ENCODE peak calls at places on chromosomes 12 and 14, in six cellular contexts. E is putamen; G is activated CD4-positive, alpha-beta T cell treated with anti-CD3 and anti-CD28 coated beads, Interleukin-2, amount 10 ng/mL, durations not matched to agents 7 days and 5 days; V is GM04504; A is CD4-positive, alpha-beta memory T cell; Q is NCI-H774. C is an unnamed sample.

GRCh38 chr12:7091660-7092228 is 501 bp downstream of the C1R start:
- DNase-seq in E (no peak), G (no peak), V (no peak), A (no peak), Q (no peak), C (no peak)

GRCh38 chr12:5309654-5310053 is 122.3 kb upstream of the NTF3 start:
- DNase-seq in E (no peak), G (no peak), V (no peak), A (no peak), Q (no peak), C (no peak)

GRCh38 chr12:20101046-20101445 is 267.3 kb upstream of the PDE3A start:
- DNase-seq in E (no peak), G (no peak), V (no peak), A (no peak), Q (no peak), C (no peak)

GRCh38 chr14:69711065-69711464 is 55.9 kb upstream of the SRSF5 start:
- DNase-seq in E (no peak), G (no peak), V (no peak), A (no peak), Q (peak), C (no peak)

GRCh38 chr12:67498981-67499380 is 149.6 kb upstream of the DYRK2 start:
- DNase-seq in E (no peak), G (no peak), V (no peak), A (no peak), Q (no peak), C (no peak)

GRCh38 chr12:69388371-69388770 is 28.8 kb downstream of the YEATS4 start:
- DNase-seq in E (peak), G (no peak), V (peak), A (peak), Q (no peak), C (peak)

GRCh38 chr14:68392393-68393085 is 400.3 kb downstream of the ZFP36L1 start:
- DNase-seq in E (peak), G (no peak), V (no peak), A (no peak), Q (no peak), C (peak)

GRCh38 chr14:30906752-30907658 is 32.6 kb downstream of the COCH start:
- DNase-seq in E (peak), G (no peak), V (no peak), A (no peak), Q (no peak), C (peak)

GRCh38 chr12:17992002-17992656 is 97.9 kb downstream of the RERGL start:
- DNase-seq in E (peak), G (peak), V (peak), A (no peak), Q (peak), C (peak)

GRCh38 chr14:99350751-99351150 is 78.8 kb upstream of the BCL11B start:
- DNase-seq in E (no peak), G (no peak), V (no peak), A (no peak), Q (no peak), C (no peak)

GRCh38 chr14:53151867-53152626 is 1.1 kb downstream of the DDHD1 start:
- DNase-seq in E (peak), G (peak), V (peak), A (peak), Q (peak), C (peak)

GRCh38 chr12:62978768-62979167 is 43.8 kb upstream of the PPM1H start:
- DNase-seq in E (no peak), G (no peak), V (no peak), A (no peak), Q (no peak), C (no peak)

GRCh38 chr12:113960030-113960429 is 6.1 kb downstream of the RBM19 start:
- DNase-seq in E (no peak), G (no peak), V (no peak), A (no peak), Q (no peak), C (no peak)

GRCh38 chr12:80183939-80184338 is 84.6 kb downstream of the OTOGL start:
- DNase-seq in E (no peak), G (no peak), V (no peak), A (no peak), Q (no peak), C (no peak)

GRCh38 chr12:54935235-54935951 is 49.2 kb downstream of the TESPA1 start:
- DNase-seq in E (peak), G (peak), V (peak), A (peak), Q (no peak), C (no peak)

GRCh38 chr14:85316701-85317100 is 213.2 kb upstream of the FLRT2 start:
- DNase-seq in E (no peak), G (no peak), V (no peak), A (no peak), Q (no peak), C (no peak)

GRCh38 chr14:38824691-38825090 is 278.3 kb downstream of the SEC23A start:
- DNase-seq in E (no peak), G (no peak), V (no peak), A (no peak), Q (no peak), C (no peak)

GRCh38 chr12:20018406-20018805 is 349.9 kb upstream of the PDE3A start:
- DNase-seq in E (no peak), G (no peak), V (no peak), A (no peak), Q (peak), C (no peak)

GRCh38 chr12:65881348-65881961 is 57.2 kb downstream of the HMGA2 start:
- DNase-seq in E (no peak), G (no peak), V (peak), A (no peak), Q (no peak), C (no peak)